ENCODE peak calls at places on chromosome 18, in six cellular contexts. P, O, G, Q, A and R are unnamed samples.

GRCh38 chr18:73245345-73245744 is 377.6 kb upstream of the NETO1 start:
- DNase-seq in Q (no peak), G (no peak), P (no peak), A (no peak), O (no peak), R (no peak)

GRCh38 chr18:76458522-76459311 is 36.3 kb downstream of the ZNF516 start:
- DNase-seq in A (no peak), O (peak; percentile 23), G (peak; percentile 56), Q (no peak), P (no peak), R (peak; percentile 40)

GRCh38 chr18:8952796-8953760 is 149.4 kb upstream of the NDUFV2 start:
- DNase-seq in O (no peak), G (peak; percentile 28), Q (no peak), A (no peak), P (no peak), R (no peak)

GRCh38 chr18:11872479-11873136 is 21.4 kb downstream of the CHMP1B start:
- DNase-seq in G (no peak), A (no peak), O (no peak), P (peak; percentile 59), Q (peak; percentile 42), R (no peak)

GRCh38 chr18:42053188-42053781 is 98.3 kb downstream of the PIK3C3 start:
- DNase-seq in O (peak; percentile 54), G (no peak), P (peak; percentile 24), A (peak; percentile 73), Q (peak; percentile 22), R (no peak)

GRCh38 chr18:29154758-29155725 is 978.1 kb upstream of the CDH2 start:
- DNase-seq in Q (no peak), A (no peak), G (no peak), O (no peak), P (no peak), R (no peak)

GRCh38 chr18:63731215-63731614 is 28.5 kb downstream of the SERPINB11 start:
- DNase-seq in A (no peak), P (no peak), O (no peak), Q (no peak), G (no peak), R (no peak)

GRCh38 chr18:75785175-75785574 is 357.7 kb upstream of the SMIM21 start:
- DNase-seq in Q (no peak), P (no peak), O (no peak), G (no peak), A (no peak), R (no peak)

GRCh38 chr18:2958819-2959298 is 54.1 kb downstream of the LPIN2 start:
- DNase-seq in G (no peak), A (no peak), Q (no peak), P (peak; percentile 30), O (no peak), R (no peak)

GRCh38 chr18:63578357-63578958 is 8.7 kb upstream of the SERPINB13 start:
- DNase-seq in P (peak; percentile 28), O (no peak), Q (no peak), G (no peak), A (no peak), R (no peak)

GRCh38 chr18:24071779-24072178 is 57.2 kb downstream of the TTC39C start:
- DNase-seq in O (no peak), P (no peak), A (no peak), G (no peak), Q (no peak), R (no peak)

GRCh38 chr18:13746636-13747035 is 20.2 kb downstream of the RNMT start:
- DNase-seq in A (no peak), O (no peak), Q (no peak), P (no peak), G (no peak), R (no peak)
- TF ChIP-seq CTCF in A (no peak), O (no peak), Q (no peak), P (no peak), G (no peak), R (peak; percentile 21)

DNA sequence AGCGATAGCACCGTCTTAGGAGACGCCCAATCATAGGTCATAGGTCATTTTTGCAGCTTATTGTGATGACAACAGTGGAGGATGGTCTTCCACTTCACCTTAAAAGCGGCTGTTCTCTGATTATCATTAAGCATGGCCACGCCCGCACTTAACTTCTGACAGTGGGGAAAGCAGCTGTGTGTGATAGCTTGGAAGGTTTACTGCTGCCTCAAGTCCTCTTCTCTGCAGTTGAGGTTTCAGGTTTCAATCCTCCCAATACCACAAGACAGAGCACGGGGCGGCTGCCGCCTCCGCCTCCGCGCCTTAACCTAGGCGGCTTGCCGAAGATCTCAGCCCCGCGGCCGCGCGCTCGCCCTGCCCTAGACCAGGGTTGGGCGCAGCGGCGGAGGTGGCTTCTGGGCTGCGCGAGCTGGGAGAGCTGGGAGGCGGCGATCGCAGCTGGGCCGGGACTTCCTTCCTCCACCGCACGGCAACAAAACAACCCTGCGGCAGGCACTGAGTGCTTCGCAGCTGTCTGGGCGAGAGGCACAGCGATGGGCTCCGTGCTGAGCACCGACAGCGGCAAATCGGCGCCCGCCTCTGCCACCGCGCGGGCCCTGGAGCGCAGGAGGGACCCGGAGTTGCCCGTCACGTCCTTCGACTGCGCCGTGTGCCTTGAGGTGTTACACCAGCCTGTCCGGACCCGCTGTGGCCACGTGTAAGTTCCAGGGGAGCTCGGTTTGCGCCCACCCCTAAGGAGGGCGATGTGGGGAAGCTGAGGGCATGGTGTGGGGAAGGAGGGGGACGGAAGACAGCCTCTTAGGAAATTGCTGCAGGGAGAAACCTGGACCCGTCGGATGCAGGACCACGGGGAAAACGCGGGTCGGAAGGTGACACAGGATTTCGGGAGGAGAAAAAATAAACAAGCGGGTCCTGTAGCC is at the start of gene RNF125:
- DNase-seq in O (peak; percentile 80), P (peak; percentile 90), Q (peak; percentile 84), A (peak; percentile 80), G (peak; percentile 78), R (peak; percentile 86)
- TF ChIP-seq CTCF in O (no peak), P (no peak), Q (no peak), A (no peak), G (no peak), R (peak; percentile 28)

GRCh38 chr18:74526478-74526877 is 7.8 kb upstream of the CNDP1 start:
- DNase-seq in P (no peak), A (no peak), O (no peak), Q (no peak), G (no peak), R (no peak)

GRCh38 chr18:74528478-74528877 is 5.8 kb upstream of the CNDP1 start:
- DNase-seq in A (no peak), P (no peak), G (no peak), O (no peak), Q (no peak), R (no peak)

GRCh38 chr18:74522635-74523548 is 11.4 kb upstream of the CNDP1 start:
- DNase-seq in P (no peak), Q (no peak), O (no peak), A (no peak), G (no peak), R (no peak)

GRCh38 chr18:74524097-74524496 is 10.2 kb upstream of the CNDP1 start:
- DNase-seq in O (no peak), Q (no peak), G (no peak), P (no peak), A (no peak), R (no peak)

GRCh38 chr18:74525741-74526140 is 8.6 kb upstream of the CNDP1 start:
- DNase-seq in G (no peak), A (no peak), Q (no peak), O (no peak), P (no peak), R (no peak)
- TF ChIP-seq CTCF in G (no peak), A (no peak), Q (no peak), O (no peak), P (no peak), R (no peak)

GRCh38 chr18:46677609-46678470 is 20.8 kb upstream of the LOXHD1 start:
- DNase-seq in O (no peak), A (no peak), Q (no peak), G (no peak), P (peak; percentile 46), R (no peak)
- TF ChIP-seq CTCF in O (no peak), A (no peak), Q (no peak), G (no peak), P (peak; percentile 19), R (no peak)

GRCh38 chr18:64872710-64873458 is 724.0 kb upstream of the LINC00305 start:
- DNase-seq in Q (no peak), O (no peak), G (no peak), P (no peak), A (no peak), R (no peak)

GRCh38 chr18:64876833-64877232 is 727.9 kb upstream of the LINC00305 start:
- DNase-seq in G (no peak), A (no peak), Q (no peak), O (no peak), P (no peak), R (no peak)
- TF ChIP-seq CTCF in G (no peak), A (no peak), Q (no peak), O (no peak), P (no peak), R (no peak)

GRCh38 chr18:54950221-54950620 is 9.0 kb downstream of the CCDC68 start:
- DNase-seq in A (no peak), Q (no peak), O (no peak), G (no peak), P (no peak), R (no peak)
- TF ChIP-seq CTCF in A (no peak), Q (no peak), O (no peak), G (no peak), P (no peak), R (no peak)

DNA sequence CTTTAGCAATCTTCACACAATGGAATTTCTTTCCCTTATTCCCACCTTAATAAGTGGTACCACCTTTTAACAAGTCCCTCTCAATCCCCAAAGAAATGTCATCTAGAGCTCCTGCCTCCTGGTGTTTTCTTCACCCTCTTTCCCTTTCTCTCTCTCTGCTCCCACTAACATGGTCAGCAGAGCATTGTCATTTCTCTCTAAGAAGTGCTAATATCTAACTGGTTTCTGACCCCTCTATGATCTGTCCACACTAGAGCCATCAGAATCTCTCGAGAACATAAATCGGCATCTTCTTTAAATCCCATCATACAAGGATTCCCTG is 161.2 kb upstream of the DTNA start:
- DNase-seq in O (no peak), Q (no peak), G (no peak), P (no peak), A (no peak), R (no peak)
- TF ChIP-seq CTCF in O (no peak), Q (no peak), G (no peak), P (no peak), A (no peak), R (no peak)

GRCh38 chr18:31626409-31626808 is 34.7 kb downstream of the TTR start:
- DNase-seq in G (no peak), A (no peak), O (no peak), P (no peak), Q (no peak), R (no peak)
- TF ChIP-seq CTCF in G (no peak), A (no peak), O (no peak), P (peak; percentile 5), Q (no peak), R (no peak)

DNA sequence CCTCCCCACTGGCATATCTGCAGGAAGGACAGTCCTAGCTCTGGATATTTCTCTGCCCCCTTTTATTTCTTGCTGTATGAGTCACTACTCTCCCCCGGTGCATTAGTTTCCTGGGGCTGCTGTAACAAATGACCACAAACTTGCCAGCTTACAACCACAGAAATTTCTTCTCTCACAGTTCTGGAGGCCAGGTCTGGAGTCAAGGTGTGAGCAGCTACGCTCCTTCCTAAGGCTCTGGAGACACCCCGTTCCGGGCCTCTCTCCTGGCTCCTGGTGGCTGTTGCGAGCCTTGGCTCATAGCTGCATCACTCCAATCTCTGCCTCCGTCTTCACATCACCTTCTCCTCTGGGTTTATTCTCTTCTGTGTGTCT is 34.1 kb downstream of the PTPRM start:
- DNase-seq in A (no peak), G (no peak), O (no peak), Q (no peak), P (no peak), R (no peak)
- TF ChIP-seq CTCF in A (no peak), G (no peak), O (no peak), Q (no peak), P (no peak), R (no peak)